ENCODE peak calls at places on chromosome 21, in five cellular contexts. F is aorta, E is Kasumi-1, Y is hypothalamus, Z is head of caudate nucleus. A is an unnamed sample.

GRCh38 chr21:9839011-9839661 is 682.2 kb upstream of the TPTE start:
- DNase-seq in E (no peak), Z (no peak), Y (no peak), F (peak; percentile 85), A (no peak)

GRCh38 chr21:32331444-32332305 is 33.0 kb downstream of the MRAP start:
- DNase-seq in E (no peak), Z (no peak), F (no peak), Y (no peak), A (peak; percentile 64)

GRCh38 chr21:43834146-43834905 is 30.7 kb upstream of the AGPAT3 start:
- DNase-seq in E (peak; percentile 60), F (no peak), Z (no peak), Y (no peak), A (no peak)

GRCh38 chr21:41616063-41616591 is 108.2 kb upstream of the TMPRSS2 start:
- DNase-seq in E (no peak), Z (no peak), Y (no peak), F (peak; percentile 82), A (no peak)

GRCh38 chr21:38306833-38307232 is 50.0 kb downstream of the KCNJ15 start:
- DNase-seq in F (no peak), Z (no peak), Y (no peak), E (no peak), A (no peak)

GRCh38 chr21:19340303-19340702 is 936.7 kb upstream of the TMPRSS15 start:
- DNase-seq in Z (no peak), E (peak; percentile 16), Y (no peak), F (no peak), A (no peak)

GRCh38 chr21:33901421-33902288 is 13.9 kb downstream of the ATP5PO start:
- DNase-seq in E (peak; percentile 55), F (no peak), Z (no peak), Y (no peak), A (no peak)

GRCh38 chr21:21001591-21002100 is 3.4 kb downstream of the NCAM2 start:
- DNase-seq in Z (no peak), E (no peak), F (no peak), Y (no peak), A (no peak)

GRCh38 chr21:22083899-22084298 is 1085.7 kb downstream of the NCAM2 start:
- DNase-seq in F (no peak), Z (no peak), E (peak; percentile 25), Y (no peak), A (no peak)

GRCh38 chr21:34704119-34704518 is 35.3 kb downstream of the CLIC6 start:
- DNase-seq in Z (peak; percentile 12), F (no peak), E (no peak), Y (no peak), A (no peak)

GRCh38 chr21:15065381-15066230 is 806 bp upstream of the NRIP1 start:
- DNase-seq in E (peak; percentile 86), Z (peak; percentile 71), F (peak; percentile 90), Y (peak; percentile 72), A (peak; percentile 86)

GRCh38 chr21:41933259-41934079 is 20.3 kb downstream of the C2CD2 start:
- DNase-seq in Z (no peak), F (no peak), Y (no peak), E (peak; percentile 31), A (no peak)

GRCh38 chr21:46441961-46442498 is 16.7 kb upstream of the DIP2A start:
- DNase-seq in Y (no peak), F (no peak), Z (no peak), E (no peak), A (no peak)

GRCh38 chr21:38293113-38293512 is 36.3 kb downstream of the KCNJ15 start:
- DNase-seq in Z (no peak), E (no peak), F (no peak), Y (no peak), A (no peak)

GRCh38 chr21:32134441-32135159 is 144.2 kb downstream of the MIS18A start:
- DNase-seq in F (no peak), Z (no peak), Y (no peak), E (no peak), A (no peak)

GRCh38 chr21:32803651-32804050 is 32.1 kb upstream of the PAXBP1 start:
- DNase-seq in Z (no peak), E (peak; percentile 58), F (no peak), Y (no peak), A (no peak)

GRCh38 chr21:14753466-14754258 is 207.5 kb upstream of the SAMSN1 start:
- DNase-seq in Z (no peak), E (no peak), Y (no peak), F (no peak), A (no peak)

GRCh38 chr21:17527240-17527639 is 14.4 kb downstream of the CXADR start:
- DNase-seq in Y (no peak), Z (no peak), E (no peak), F (no peak), A (no peak)

GRCh38 chr21:29943885-29944284 is 4.1 kb upstream of the GRIK1 start:
- DNase-seq in F (no peak), Y (no peak), Z (no peak), E (no peak), A (no peak)

GRCh38 chr21:31932470-31932764 is 59.6 kb downstream of the HUNK start:
- DNase-seq in Z (no peak), F (no peak), Y (no peak), E (no peak), A (no peak)

GRCh38 chr21:34852438-34852837 is 183.6 kb downstream of the CLIC6 start:
- DNase-seq in Y (no peak), F (no peak), Z (no peak), E (no peak), A (no peak)

GRCh38 chr21:44456207-44456914 is 1.1 kb downstream of the LRRC3 start:
- DNase-seq in Z (no peak), F (peak; percentile 75), Y (no peak), E (no peak), A (no peak)

A was measured in cardiac septum.